ENCODE peak calls at places on chromosomes 16 and 17, in four cellular contexts. T, D, R and Y are unnamed samples.

GRCh38 chr17:58247511-58248363 is 9.4 kb downstream of the LPO start:
- DNase-seq in D (no peak), R (no peak), T (no peak), Y (no peak)

GRCh38 chr17:228223-228615 is 46.8 kb upstream of the DOC2B start:
- DNase-seq in T (no peak), R (no peak), D (no peak), Y (no peak)

GRCh38 chr17:76467366-76467765 is at the start of gene AANAT:
- DNase-seq in R (no peak), T (no peak), D (no peak), Y (no peak)

GRCh38 chr16:75108792-75109731 is 7.5 kb downstream of the LDHD start:
- DNase-seq in T (peak), R (no peak), D (no peak), Y (no peak)

GRCh38 chr17:57823469-57824401 is 26.1 kb downstream of the MRPS23 start:
- DNase-seq in D (no peak), R (no peak), T (no peak), Y (peak)

GRCh38 chr17:41792835-41793748 is 6.6 kb upstream of the JUP start:
- DNase-seq in R (peak), T (no peak), D (peak), Y (no peak)

GRCh38 chr16:66774981-66775380 is 23.6 kb upstream of the DYNC1LI2 start:
- DNase-seq in T (no peak), D (no peak), R (no peak), Y (no peak)

GRCh38 chr17:14774774-14775173 is 473.9 kb downstream of the HS3ST3B1 start:
- DNase-seq in D (no peak), R (no peak), T (no peak), Y (no peak)

GRCh38 chr17:8408371-8408770 is 10.7 kb upstream of the RNF222 start:
- DNase-seq in T (no peak), D (no peak), R (peak), Y (no peak)

GRCh38 chr17:20141201-20141999 is 132.2 kb downstream of the SPECC1 start:
- DNase-seq in T (no peak), R (no peak), D (no peak), Y (no peak)

GRCh38 chr16:4870138-4870671 is 22.9 kb downstream of the UBN1 start:
- DNase-seq in R (no peak), D (no peak), T (no peak), Y (no peak)
- TF ChIP-seq TARDBP in R (no peak), D (no peak), T (no peak), Y (no peak)

DNA sequence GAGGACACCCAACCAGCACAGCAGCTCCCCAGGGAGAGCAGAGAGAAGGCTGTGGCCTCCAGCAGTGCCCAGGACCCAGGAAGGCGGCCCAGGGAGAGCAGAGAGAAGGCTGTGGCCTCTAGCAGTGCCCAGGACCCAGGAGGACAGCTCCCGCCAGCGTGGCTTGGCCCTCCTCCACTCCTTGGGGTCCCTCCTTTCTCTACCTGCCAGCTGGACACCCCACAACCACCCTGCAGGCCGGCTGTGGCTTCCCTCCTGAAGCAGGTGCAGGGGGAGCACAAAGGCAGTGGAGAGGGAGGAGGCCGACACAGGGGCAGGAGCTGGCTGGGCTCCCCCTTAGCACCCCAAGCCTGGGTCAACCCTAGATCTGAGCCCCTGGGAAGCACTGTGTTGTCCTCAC is 54.1 kb upstream of the FASN start:
- DNase-seq in T (no peak), D (no peak), R (no peak), Y (no peak)
- TF ChIP-seq TARDBP in T (no peak), D (no peak), R (no peak), Y (no peak)

GRCh38 chr17:78126895-78127239 is 1.7 kb downstream of the TMC6 start:
- DNase-seq in R (no peak), D (peak), T (no peak), Y (no peak)

GRCh38 chr17:78128616-78129384 is at the start of gene TMC6:
- DNase-seq in D (peak), T (no peak), R (peak), Y (peak)

GRCh38 chr17:78125976-78126894 is 2.3 kb downstream of the TMC6 start:
- DNase-seq in T (no peak), R (no peak), D (peak), Y (no peak)

GRCh38 chr17:78127888-78128615 is 503 bp downstream of the TMC6 start:
- DNase-seq in R (peak), T (no peak), D (peak), Y (peak)

DNA sequence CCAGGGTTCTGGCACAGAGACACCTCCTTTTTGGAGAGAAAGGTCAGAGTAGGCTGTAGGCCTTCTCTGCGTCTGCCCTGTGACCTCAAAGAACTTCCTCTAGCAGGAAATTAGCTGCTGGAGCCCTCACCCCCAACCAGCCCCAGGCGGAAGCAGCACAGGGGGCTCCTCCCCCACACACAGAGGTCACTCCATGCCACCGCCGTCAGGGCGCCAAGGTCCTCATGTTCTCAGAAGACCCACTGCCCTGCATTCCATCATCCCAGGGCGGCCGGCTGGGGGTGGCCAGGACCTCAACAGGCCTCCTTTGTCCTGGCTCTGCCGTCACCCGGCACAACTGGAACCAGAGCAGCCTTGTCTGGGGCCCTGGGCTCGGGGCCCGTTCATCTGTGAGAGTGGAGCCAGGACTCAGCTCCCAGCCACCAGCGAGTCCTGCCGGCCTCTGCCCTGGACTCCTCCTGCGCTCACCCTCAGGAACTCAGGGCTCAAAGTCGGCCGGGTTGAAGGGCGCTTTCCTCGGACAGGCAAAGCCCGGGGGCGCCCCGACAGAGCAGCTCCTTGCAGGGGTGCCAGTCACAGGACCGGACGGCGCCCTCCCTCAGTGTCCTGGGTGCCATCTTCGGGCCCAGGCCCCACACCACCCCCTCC is 1.2 kb downstream of the TMC6 start:
- DNase-seq in T (no peak), R (peak), D (peak), Y (no peak)
- TF ChIP-seq TARDBP in T (no peak), R (peak), D (no peak), Y (no peak)

GRCh38 chr17:59377410-59377809 is 46.0 kb downstream of the YPEL2 start:
- DNase-seq in T (no peak), R (no peak), D (no peak), Y (no peak)
- TF ChIP-seq TARDBP in T (no peak), R (no peak), D (no peak), Y (no peak)

GRCh38 chr17:38656959-38657823 is 17.6 kb downstream of the EPOP start:
- DNase-seq in D (peak), T (no peak), R (peak), Y (no peak)

GRCh38 chr17:38657824-38658740 is 16.7 kb downstream of the EPOP start:
- DNase-seq in D (peak), T (no peak), R (no peak), Y (no peak)

GRCh38 chr17:38659415-38659814 is 15.3 kb downstream of the EPOP start:
- DNase-seq in T (no peak), R (peak), D (no peak), Y (no peak)

GRCh38 chr17:38660097-38661026 is 14.4 kb downstream of the EPOP start:
- DNase-seq in T (no peak), D (no peak), R (no peak), Y (no peak)

DNA sequence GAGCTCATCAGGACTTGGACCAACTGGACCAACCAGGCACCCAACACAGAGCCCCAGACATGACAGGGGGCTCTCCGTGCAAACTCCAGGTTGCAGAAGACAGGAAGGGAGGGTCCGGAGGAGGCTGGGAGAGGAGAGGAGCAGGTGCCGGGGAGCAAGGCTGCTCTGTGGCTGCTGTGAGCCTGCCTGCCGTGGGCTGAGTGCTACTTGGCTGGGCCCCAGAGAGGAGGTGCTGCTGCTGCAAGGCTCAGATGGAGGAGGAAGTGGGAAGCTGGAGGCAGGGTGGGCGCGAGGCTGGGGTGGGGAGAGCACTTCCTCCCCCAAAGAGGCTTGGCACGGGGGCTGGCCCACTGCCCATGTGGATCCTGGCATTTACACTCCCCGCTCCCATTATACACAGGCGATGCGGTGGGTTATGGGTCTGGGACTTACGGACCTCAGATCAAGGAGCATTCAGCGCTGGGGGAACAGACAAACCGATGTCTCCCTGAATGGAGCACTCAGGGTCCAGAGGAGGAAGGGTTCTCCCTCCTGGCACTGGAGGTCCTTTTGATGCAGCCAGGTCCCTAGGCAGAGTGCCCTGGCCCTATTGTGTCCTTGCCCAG is 15.9 kb downstream of the EPOP start:
- DNase-seq in D (no peak), T (no peak), R (no peak), Y (no peak)
- TF ChIP-seq TARDBP in D (no peak), T (no peak), R (no peak), Y (no peak)

DNA sequence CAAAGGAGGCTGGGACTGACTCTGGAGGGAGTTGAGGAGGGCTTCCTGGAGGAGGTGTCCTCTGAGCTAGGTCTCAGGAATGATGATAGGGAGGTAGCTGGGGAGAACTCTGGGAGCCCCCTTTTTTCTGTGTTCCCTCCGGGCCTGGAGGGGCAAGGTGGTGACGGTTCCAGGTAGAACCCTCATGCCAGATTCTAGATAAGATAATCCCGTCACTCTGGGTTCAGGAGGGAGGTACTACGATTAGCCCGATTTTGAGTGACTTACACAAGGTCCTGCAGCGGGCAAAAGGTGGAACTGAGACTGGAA is 18.7 kb upstream of the ADGRG3 start:
- DNase-seq in T (no peak), R (no peak), D (no peak), Y (no peak)
- TF ChIP-seq TARDBP in T (no peak), R (no peak), D (no peak), Y (no peak)